ENCODE peak calls at places on chromosomes 4 and X, in ten cellular contexts. I is MM.1S, M is AG04450, G is suprapubic skin, L is testis, W is heart right ventricle, E is fibroblast of lung, D is colonic mucosa, K is body of pancreas, P is right atrium auricular region. U is an unnamed sample. For H3K9me3, the result is how much of the 10 kb centered on the place peaks cover.

GRCh38 chrX:110125435-110125834 is 122.5 kb downstream of the TMEM164 start:
- DNase-seq in W (no peak), L (no peak), K (no peak), E (peak), I (no peak), G (no peak), P (no peak), M (no peak), D (no peak), U (no peak)

GRCh38 chr4:71614626-71615025 is 169.3 kb downstream of the GC start:
- DNase-seq in P (no peak), K (no peak), E (no peak), D (peak), L (no peak), I (no peak), M (no peak), G (no peak), W (no peak), U (no peak)

GRCh38 chr4:15077969-15078368 is 75.7 kb downstream of the CPEB2 start:
- DNase-seq in W (no peak), G (no peak), M (peak), K (no peak), L (no peak), I (no peak), D (no peak), P (no peak), E (peak), U (no peak)

GRCh38 chr4:154818230-154818629 is 37.2 kb downstream of the RBM46 start:
- DNase-seq in M (no peak), I (no peak), W (no peak), G (no peak), E (no peak), K (no peak), P (no peak), D (no peak), L (no peak), U (no peak)

GRCh38 chr4:3250438-3250955 is 1.5 kb downstream of the MSANTD1 start:
- DNase-seq in E (no peak), I (no peak), G (no peak), W (no peak), K (peak), D (no peak), M (no peak), L (no peak), P (no peak), U (no peak)

GRCh38 chr4:88672987-88673386 is 24.6 kb downstream of the NAP1L5 start:
- DNase-seq in I (peak), L (peak), W (no peak), E (peak), G (no peak), K (peak), P (no peak), D (no peak), M (no peak), U (peak)

GRCh38 chr4:53019485-53020382 is 157.6 kb downstream of the RASL11B start:
- DNase-seq in G (no peak), K (no peak), W (no peak), D (no peak), I (no peak), M (no peak), L (no peak), E (peak), P (no peak), U (no peak)

GRCh38 chr4:168942985-168943384 is 67.1 kb downstream of the CBR4 start:
- DNase-seq in K (no peak), E (no peak), P (no peak), D (no peak), L (no peak), I (no peak), W (no peak), G (no peak), M (no peak), U (no peak)

GRCh38 chr4:2254665-2255500 is 7.0 kb downstream of the MXD4 start:
- DNase-seq in M (no peak), P (peak), G (peak), I (no peak), K (no peak), L (peak), D (peak), W (peak), E (no peak), U (no peak)

GRCh38 chrX:830532-830931 is 199.9 kb downstream of the SHOX start:
- DNase-seq in P (no peak), E (no peak), G (no peak), I (no peak), M (no peak), K (no peak), L (no peak), W (no peak), D (no peak), U (no peak)

GRCh38 chrX:133337250-133337649 is 78.0 kb downstream of the GPC4 start:
- DNase-seq in E (no peak), W (peak), D (peak), I (no peak), L (peak), P (no peak), G (no peak), M (no peak), K (peak), U (no peak)

GRCh38 chr4:54225671-54226398 is 3.3 kb upstream of the PDGFRA start:
- DNase-seq in E (no peak), M (no peak), D (no peak), G (no peak), K (no peak), I (no peak), W (no peak), P (no peak), L (no peak), U (no peak)

GRCh38 chr4:170011921-170012628 is 14.1 kb downstream of the MFAP3L start:
- DNase-seq in I (no peak), M (no peak), L (no peak), E (no peak), W (no peak), D (no peak), P (no peak), G (no peak), K (no peak), U (no peak)

GRCh38 chr4:36351082-36351666 is 69.8 kb downstream of the DTHD1 start:
- DNase-seq in E (peak), D (peak), P (peak), I (peak), K (peak), M (no peak), W (peak), G (no peak), L (peak), U (peak)

GRCh38 chr4:188262464-188262863 is 123.2 kb downstream of the TRIML1 start:
- DNase-seq in L (no peak), P (no peak), W (no peak), D (no peak), M (peak), G (no peak), K (no peak), E (no peak), I (no peak), U (no peak)

GRCh38 chr4:26484538-26484937 is 5.7 kb downstream of the CCKAR start:
- DNase-seq in K (no peak), W (no peak), E (peak), G (no peak), M (no peak), P (no peak), D (no peak), I (no peak), L (no peak), U (no peak)

GRCh38 chrX:45400380-45400779 is 199.7 kb upstream of the DIPK2B start:
- DNase-seq in E (peak), W (no peak), L (no peak), D (no peak), P (no peak), M (peak), K (no peak), I (no peak), G (no peak), U (no peak)

GRCh38 chrX:104988038-104988437 is 232.5 kb downstream of the TEX13A start:
- DNase-seq in W (no peak), I (peak), G (no peak), E (peak), M (no peak), D (no peak), K (no peak), P (no peak), L (no peak), U (no peak)

GRCh38 chr4:85489273-85489672 is 14.3 kb downstream of the ARHGAP24 start:
- DNase-seq in K (no peak), M (no peak), L (no peak), I (no peak), W (no peak), G (no peak), D (no peak), P (no peak), E (peak), U (no peak)

GRCh38 chrX:88101968-88102367 is 584.4 kb downstream of the KLHL4 start:
- DNase-seq in M (no peak), K (no peak), L (no peak), E (no peak), P (no peak), W (no peak), G (no peak), D (no peak), I (peak), U (no peak)

GRCh38 chr4:185504098-185505047 is 30.9 kb downstream of the PDLIM3 start:
- DNase-seq in K (peak), W (peak), G (no peak), I (no peak), P (peak), E (no peak), D (peak), L (peak), M (peak), U (no peak)

GRCh38 chrX:154598656-154599055 is 13.7 kb downstream of the CTAG1A start:
- DNase-seq in E (no peak), L (no peak), M (no peak), G (no peak), D (no peak), K (no peak), W (no peak), P (no peak), I (no peak), U (no peak)

GRCh38 chr4:75643651-75644050 is 13.3 kb upstream of the CDKL2 start:
- DNase-seq in M (no peak), K (no peak), E (peak), W (no peak), I (no peak), G (no peak), P (no peak), L (no peak), D (no peak), U (no peak)

GRCh38 chrX:49166914-49167739 is 4.6 kb downstream of the MAGIX start:
- DNase-seq in L (peak), W (peak), I (peak), G (peak), P (peak), K (no peak), E (peak), M (no peak), D (peak), U (peak)

GRCh38 chr4:3193531-3194203 is 55.3 kb upstream of the MSANTD1 start:
- DNase-seq in L (no peak), I (no peak), G (no peak), D (no peak), K (no peak), W (no peak), E (no peak), M (no peak), P (no peak), U (no peak)

GRCh38 chrX:108735680-108736508 is 469 bp downstream of the IRS4 start:
- DNase-seq in G (no peak), D (no peak), M (no peak), I (no peak), P (no peak), E (peak), K (no peak), W (no peak), L (peak), U (no peak)

GRCh38 chr4:162969194-162969593 is 197.5 kb downstream of the NAF1 start:
- DNase-seq in I (no peak), W (no peak), D (no peak), K (no peak), M (no peak), P (no peak), G (no peak), E (no peak), L (no peak), U (no peak)

GRCh38 chr4:155248002-155248896 is 39.8 kb downstream of the NPY2R start:
- DNase-seq in P (no peak), E (no peak), L (no peak), D (no peak), K (no peak), I (no peak), W (no peak), M (no peak), G (no peak), U (no peak)

GRCh38 chr4:154313004-154313587 is 178.5 kb downstream of the DCHS2 start:
- DNase-seq in K (no peak), P (no peak), L (no peak), E (no peak), M (no peak), I (no peak), D (no peak), G (no peak), W (no peak), U (no peak)

GRCh38 chr4:76388160-76388908 is 32.6 kb downstream of the CCDC158 start:
- DNase-seq in E (peak), D (no peak), G (no peak), P (no peak), I (no peak), W (no peak), K (no peak), L (no peak), M (no peak), U (no peak)

GRCh38 chrX:55007633-55008032 is 7.5 kb downstream of the APEX2 start:
- DNase-seq in E (peak), K (peak), I (no peak), D (peak), M (peak), W (peak), G (no peak), P (peak), L (no peak), U (no peak)

GRCh38 chrX:51899741-51900140 is 6.3 kb downstream of the MAGED1 start:
- DNase-seq in I (no peak), D (no peak), E (peak), M (no peak), L (no peak), W (no peak), K (no peak), G (no peak), P (no peak), U (no peak)

GRCh38 chr4:15756361-15756861 is 21.7 kb upstream of the CD38 start:
- DNase-seq in K (no peak), D (peak), M (no peak), G (no peak), W (no peak), E (peak), L (no peak), I (peak), P (no peak), U (peak)

GRCh38 chrX:78063687-78064086 is 40.4 kb upstream of the PGK1 start:
- DNase-seq in G (no peak), D (no peak), L (no peak), M (no peak), K (no peak), P (no peak), E (no peak), I (no peak), W (no peak), U (no peak)

GRCh38 chr4:171157462-171158082 is 655.6 kb upstream of the GALNTL6 start:
- DNase-seq in M (no peak), K (peak), L (no peak), G (no peak), E (no peak), W (no peak), P (no peak), I (no peak), D (no peak), U (no peak)

GRCh38 chr4:68373513-68373912 is 23.6 kb upstream of the YTHDC1 start:
- DNase-seq in L (peak), I (no peak), K (peak), D (peak), M (no peak), P (peak), W (peak), E (peak), G (peak), U (peak)

GRCh38 chr4:23279377-23279988 is 586.7 kb downstream of the GBA3 start:
- DNase-seq in W (no peak), P (no peak), I (no peak), L (no peak), G (no peak), E (peak), D (no peak), M (no peak), K (no peak), U (no peak)

GRCh38 chr4:88208146-88208545 is 49.7 kb upstream of the ABCG2 start:
- DNase-seq in P (no peak), K (no peak), E (no peak), W (no peak), I (no peak), L (no peak), M (no peak), G (no peak), D (no peak), U (no peak)

GRCh38 chr4:19575959-19576358 is 675.7 kb upstream of the SLIT2 start:
- DNase-seq in P (no peak), L (no peak), I (peak), W (no peak), E (no peak), M (no peak), K (no peak), D (no peak), G (no peak), U (no peak)

GRCh38 chr4:73662709-73663546 is 42.7 kb upstream of the RASSF6 start:
- DNase-seq in W (no peak), G (no peak), I (peak), K (no peak), D (no peak), L (no peak), E (peak), M (no peak), P (no peak), U (no peak)
- TF ChIP-seq CTCF in W (no peak), G (peak), I (peak), K (peak), D (peak), L (no peak), E (peak), M (peak), P (no peak), U (no peak)

DNA sequence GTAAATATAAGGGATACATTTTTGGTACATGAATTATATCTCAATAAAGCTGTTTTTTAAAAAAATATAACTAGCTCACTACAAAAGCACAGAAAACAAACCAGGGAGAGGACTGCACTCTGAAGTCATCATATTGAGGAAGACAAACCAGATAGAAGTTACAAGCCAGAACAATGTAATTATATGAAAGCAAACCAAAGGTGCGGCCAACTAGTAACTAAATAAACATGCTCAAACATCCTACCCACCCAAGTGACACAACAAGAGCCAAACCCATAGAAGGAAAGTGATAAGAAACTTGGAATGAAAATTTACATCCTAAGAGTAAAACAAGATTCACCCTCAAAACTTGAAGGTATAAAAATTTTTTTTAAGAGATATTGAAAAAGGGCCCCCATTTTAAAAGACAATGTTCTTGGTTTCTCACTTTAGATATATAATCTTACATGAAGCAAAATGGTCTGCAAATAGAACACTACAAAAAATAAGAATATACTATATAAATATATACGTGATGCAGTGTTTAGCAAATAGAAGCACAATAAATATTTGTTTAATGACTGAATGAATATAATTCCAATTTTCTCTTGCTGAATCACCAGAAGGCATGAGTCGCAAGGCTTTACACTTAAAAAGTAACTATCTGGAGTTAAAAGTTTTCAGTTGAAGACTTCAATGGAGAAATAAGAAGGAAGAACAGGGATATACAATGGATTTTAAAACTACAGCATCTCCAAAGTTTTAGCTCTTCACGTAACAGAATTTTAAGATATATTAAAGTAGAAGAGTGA is 4.0 kb upstream of the SH3D19 start:
- DNase-seq in P (no peak), W (no peak), E (no peak), D (no peak), G (no peak), L (no peak), I (no peak), M (no peak), K (no peak), U (no peak)
- H3K27ac ChIP-seq in P (no peak), W (no peak), E (no peak), D (peak), G (no peak), L (no peak), I (no peak), M (no peak), K (no peak), U (no peak)

DNA sequence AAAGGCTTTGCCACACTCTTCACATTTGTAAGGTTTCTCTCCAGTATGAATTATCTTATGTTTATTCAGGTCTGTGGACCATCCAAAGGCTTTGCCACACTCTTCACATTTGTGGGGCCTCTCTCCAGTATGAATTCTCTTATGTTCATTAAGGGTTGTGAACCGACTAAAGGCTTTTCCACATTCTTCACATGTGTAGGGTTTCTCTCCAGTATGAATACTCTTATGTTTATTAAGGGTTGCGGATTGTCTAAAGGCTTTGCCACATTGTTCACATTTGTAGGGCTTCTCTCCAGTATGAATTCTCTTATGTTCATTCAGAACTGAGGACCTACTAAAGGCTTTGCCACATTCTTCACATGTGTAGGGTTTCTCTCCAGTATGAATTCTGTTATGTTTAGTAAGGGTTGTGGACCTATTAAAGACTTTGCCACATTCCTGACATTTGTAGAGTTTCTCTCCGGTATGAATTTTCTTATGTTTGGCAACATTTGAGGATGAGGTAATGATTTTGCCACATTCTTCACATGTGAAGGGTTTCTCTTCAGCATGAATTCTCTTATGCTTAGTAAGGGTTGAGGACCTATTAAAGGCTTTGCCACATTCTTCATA is 33.7 kb downstream of the ZNF732 start:
- DNase-seq in P (no peak), L (no peak), M (no peak), D (no peak), W (no peak), E (no peak), G (no peak), K (no peak), I (no peak), U (no peak)
- H3K9me3 ChIP-seq in P (half or more), L (under half), M (under half), D (under half), W (half or more), E (under half), G (half or more), K (half or more), I (under half), U (under half)

GRCh38 chr4:81789741-81790402 is 318.2 kb upstream of the RASGEF1B start:
- DNase-seq in P (no peak), W (no peak), L (no peak), E (no peak), G (no peak), K (no peak), D (no peak), M (no peak), I (no peak), U (no peak)
- TF ChIP-seq CTCF in P (no peak), W (no peak), L (no peak), E (no peak), G (no peak), K (no peak), D (no peak), M (no peak), I (no peak), U (no peak)

GRCh38 chr4:1039493-1040343 is 28.3 kb downstream of the FGFRL1 start:
- DNase-seq in L (no peak), W (no peak), M (no peak), E (peak), D (no peak), I (no peak), P (no peak), K (peak), G (no peak), U (no peak)

GRCh38 chr4:1040344-1041146 is 29.1 kb downstream of the FGFRL1 start:
- DNase-seq in K (no peak), I (no peak), L (no peak), P (no peak), D (no peak), E (no peak), G (no peak), M (no peak), W (no peak), U (no peak)

GRCh38 chr4:1042352-1043025 is 31.1 kb downstream of the FGFRL1 start:
- DNase-seq in P (no peak), M (no peak), D (no peak), L (no peak), G (no peak), W (no peak), I (no peak), K (no peak), E (no peak), U (peak)

GRCh38 chr4:1041936-1042330 is 30.5 kb downstream of the FGFRL1 start:
- DNase-seq in L (no peak), D (no peak), W (no peak), G (no peak), K (no peak), P (no peak), E (no peak), I (no peak), M (no peak), U (no peak)

GRCh38 chr4:1041147-1041935 is 29.9 kb downstream of the FGFRL1 start:
- DNase-seq in W (no peak), I (no peak), E (peak), D (no peak), P (no peak), K (no peak), G (no peak), L (no peak), M (no peak), U (no peak)
- H3K27ac ChIP-seq in W (no peak), I (no peak), E (no peak), D (no peak), P (no peak), K (no peak), G (no peak), L (no peak), M (peak), U (no peak)

U was measured in CD8-positive, alpha-beta T cell.